ENCODE peak calls at places on chromosomes 5 and 9, in five cellular contexts. One of them, this sample, is unnamed.

GRCh38 chr9:21974542-21975409 is 19.4 kb downstream of the CDKN2A start:
- DNase-seq in RWPE1: peak
- DNase-seq in H9: peak
- DNase-seq in SK-N-SH: peak
- DNase-seq in fibroblast of mammary gland: peak
- DNase-seq in this sample: peak

GRCh38 chr5:91365498-91365897 is 17.6 kb downstream of the ARRDC3 start:
- DNase-seq in RWPE1: no peak
- DNase-seq in H9: no peak
- DNase-seq in SK-N-SH: no peak
- DNase-seq in fibroblast of mammary gland: no peak
- DNase-seq in this sample: no peak

GRCh38 chr5:160083012-160083436 is 36.2 kb downstream of the PWWP2A start:
- DNase-seq in RWPE1: peak
- DNase-seq in H9: no peak
- DNase-seq in SK-N-SH: no peak
- DNase-seq in fibroblast of mammary gland: peak
- DNase-seq in this sample: no peak

GRCh38 chr5:6125781-6126180 is 252.6 kb downstream of the MED10 start:
- DNase-seq in RWPE1: no peak
- DNase-seq in H9: no peak
- DNase-seq in SK-N-SH: no peak
- DNase-seq in fibroblast of mammary gland: no peak
- DNase-seq in this sample: no peak

GRCh38 chr5:95728494-95729114 is 2.5 kb upstream of the RHOBTB3 start:
- DNase-seq in RWPE1: no peak
- DNase-seq in H9: no peak
- DNase-seq in SK-N-SH: no peak
- DNase-seq in fibroblast of mammary gland: no peak
- DNase-seq in this sample: no peak

GRCh38 chr5:169142264-169142970 is 158.5 kb downstream of the SLIT3 start:
- DNase-seq in RWPE1: no peak
- DNase-seq in H9: no peak
- DNase-seq in SK-N-SH: peak
- DNase-seq in fibroblast of mammary gland: no peak
- DNase-seq in this sample: no peak

GRCh38 chr5:4855889-4856288 is 284.2 kb upstream of the ADAMTS16 start:
- DNase-seq in RWPE1: no peak
- DNase-seq in H9: no peak
- DNase-seq in SK-N-SH: no peak
- DNase-seq in fibroblast of mammary gland: no peak
- DNase-seq in this sample: no peak

GRCh38 chr5:55324815-55325418 is 17.1 kb downstream of the MTREX start:
- DNase-seq in RWPE1: peak
- DNase-seq in H9: no peak
- DNase-seq in SK-N-SH: peak
- DNase-seq in fibroblast of mammary gland: peak
- DNase-seq in this sample: peak

GRCh38 chr5:149130932-149131273 is 10.4 kb upstream of the ABLIM3 start:
- DNase-seq in RWPE1: no peak
- DNase-seq in H9: no peak
- DNase-seq in SK-N-SH: no peak
- DNase-seq in fibroblast of mammary gland: no peak
- DNase-seq in this sample: no peak

GRCh38 chr5:35741126-35741711 is 115.5 kb upstream of the IL7R start:
- DNase-seq in RWPE1: no peak
- DNase-seq in H9: no peak
- DNase-seq in SK-N-SH: no peak
- DNase-seq in fibroblast of mammary gland: peak
- DNase-seq in this sample: no peak

GRCh38 chr5:154447074-154447725 is 1.4 kb downstream of the SAP30L start:
- DNase-seq in RWPE1: no peak
- DNase-seq in H9: no peak
- DNase-seq in SK-N-SH: no peak
- DNase-seq in fibroblast of mammary gland: no peak
- DNase-seq in this sample: no peak

GRCh38 chr9:80061940-80062339 is 490.2 kb downstream of the TLE4 start:
- DNase-seq in RWPE1: no peak
- DNase-seq in H9: no peak
- DNase-seq in SK-N-SH: no peak
- DNase-seq in fibroblast of mammary gland: peak
- DNase-seq in this sample: no peak

GRCh38 chr5:53350991-53351770 is 129.2 kb upstream of the FST start:
- DNase-seq in RWPE1: no peak
- DNase-seq in H9: no peak
- DNase-seq in SK-N-SH: no peak
- DNase-seq in fibroblast of mammary gland: no peak
- DNase-seq in this sample: no peak

GRCh38 chr9:93684806-93685553 is 108.6 kb downstream of the PHF2 start:
- DNase-seq in RWPE1: peak
- DNase-seq in H9: peak
- DNase-seq in SK-N-SH: no peak
- DNase-seq in fibroblast of mammary gland: no peak
- DNase-seq in this sample: no peak

GRCh38 chr5:150582281-150582791 is 58.1 kb upstream of the SYNPO start:
- DNase-seq in RWPE1: no peak
- DNase-seq in H9: no peak
- DNase-seq in SK-N-SH: peak
- DNase-seq in fibroblast of mammary gland: peak
- DNase-seq in this sample: no peak

GRCh38 chr5:158317507-158317906 is 458.6 kb upstream of the CLINT1 start:
- DNase-seq in RWPE1: no peak
- DNase-seq in H9: no peak
- DNase-seq in SK-N-SH: no peak
- DNase-seq in fibroblast of mammary gland: no peak
- DNase-seq in this sample: no peak

GRCh38 chr9:136180586-136180985 is 24.3 kb downstream of the LHX3 start:
- DNase-seq in RWPE1: no peak
- DNase-seq in H9: no peak
- DNase-seq in SK-N-SH: no peak
- DNase-seq in fibroblast of mammary gland: no peak
- DNase-seq in this sample: no peak

GRCh38 chr5:68415177-68416085 is 199.9 kb downstream of the PIK3R1 start:
- DNase-seq in RWPE1: no peak
- DNase-seq in H9: no peak
- DNase-seq in SK-N-SH: no peak
- DNase-seq in fibroblast of mammary gland: no peak
- DNase-seq in this sample: no peak

GRCh38 chr5:57468481-57469165 is 14.0 kb downstream of the ACTBL2 start:
- DNase-seq in RWPE1: peak
- DNase-seq in H9: no peak
- DNase-seq in SK-N-SH: no peak
- DNase-seq in fibroblast of mammary gland: peak
- DNase-seq in this sample: no peak

GRCh38 chr9:35907732-35908483 is 1.4 kb upstream of the SPAAR start:
- DNase-seq in RWPE1: peak
- DNase-seq in H9: peak
- DNase-seq in SK-N-SH: peak
- DNase-seq in fibroblast of mammary gland: peak
- DNase-seq in this sample: peak

GRCh38 chr5:103119067-103119764 is 722 bp downstream of the GIN1 start:
- DNase-seq in RWPE1: no peak
- DNase-seq in H9: no peak
- DNase-seq in SK-N-SH: peak
- DNase-seq in fibroblast of mammary gland: peak
- DNase-seq in this sample: no peak

GRCh38 chr9:38061326-38061947 is 7.6 kb downstream of the SHB start:
- DNase-seq in RWPE1: no peak
- DNase-seq in H9: no peak
- DNase-seq in SK-N-SH: no peak
- DNase-seq in fibroblast of mammary gland: no peak
- DNase-seq in this sample: peak

GRCh38 chr5:80781356-80781755 is 126.6 kb upstream of the DHFR start:
- DNase-seq in RWPE1: no peak
- DNase-seq in H9: no peak
- DNase-seq in SK-N-SH: no peak
- DNase-seq in fibroblast of mammary gland: peak
- DNase-seq in this sample: no peak

GRCh38 chr9:7028591-7028990 is 270.8 kb downstream of the KDM4C start:
- DNase-seq in RWPE1: no peak
- DNase-seq in H9: no peak
- DNase-seq in SK-N-SH: no peak
- DNase-seq in fibroblast of mammary gland: peak
- DNase-seq in this sample: no peak

GRCh38 chr5:129046151-129046550 is 48.4 kb upstream of the ISOC1 start:
- DNase-seq in RWPE1: no peak
- DNase-seq in H9: no peak
- DNase-seq in SK-N-SH: no peak
- DNase-seq in fibroblast of mammary gland: peak
- DNase-seq in this sample: no peak

GRCh38 chr5:31733365-31733764 is 94.4 kb downstream of the PDZD2 start:
- DNase-seq in RWPE1: no peak
- DNase-seq in H9: no peak
- DNase-seq in SK-N-SH: no peak
- DNase-seq in fibroblast of mammary gland: no peak
- DNase-seq in this sample: no peak

GRCh38 chr5:163861670-163862069 is 356.3 kb downstream of the MAT2B start:
- DNase-seq in RWPE1: no peak
- DNase-seq in H9: no peak
- DNase-seq in SK-N-SH: no peak
- DNase-seq in fibroblast of mammary gland: peak
- DNase-seq in this sample: no peak

GRCh38 chr9:33719581-33720374 is 75.6 kb upstream of the PRSS3 start:
- DNase-seq in RWPE1: peak
- DNase-seq in H9: peak
- DNase-seq in SK-N-SH: peak
- DNase-seq in fibroblast of mammary gland: peak
- DNase-seq in this sample: peak

GRCh38 chr9:79817469-79818004 is 245.8 kb downstream of the TLE4 start:
- DNase-seq in RWPE1: no peak
- DNase-seq in H9: no peak
- DNase-seq in SK-N-SH: no peak
- DNase-seq in fibroblast of mammary gland: peak
- DNase-seq in this sample: peak

GRCh38 chr5:75335952-75336624 is 932 bp upstream of the HMGCR start:
- DNase-seq in RWPE1: peak
- DNase-seq in H9: no peak
- DNase-seq in SK-N-SH: peak
- DNase-seq in fibroblast of mammary gland: peak
- DNase-seq in this sample: peak

GRCh38 chr9:100492952-100493351 is 20.0 kb downstream of the TMEFF1 start:
- DNase-seq in RWPE1: no peak
- DNase-seq in H9: no peak
- DNase-seq in SK-N-SH: no peak
- DNase-seq in fibroblast of mammary gland: peak
- DNase-seq in this sample: no peak

GRCh38 chr5:167156446-167156845 is 1135.0 kb upstream of the WWC1 start:
- DNase-seq in RWPE1: no peak
- DNase-seq in H9: no peak
- DNase-seq in SK-N-SH: no peak
- DNase-seq in fibroblast of mammary gland: no peak
- DNase-seq in this sample: no peak

GRCh38 chr9:78130004-78130403 is 98.4 kb upstream of the GNAQ start:
- DNase-seq in RWPE1: no peak
- DNase-seq in H9: peak
- DNase-seq in SK-N-SH: peak
- DNase-seq in fibroblast of mammary gland: peak
- DNase-seq in this sample: no peak
- TF ChIP-seq CTCF in RWPE1: no peak
- TF ChIP-seq CTCF in H9: peak
- TF ChIP-seq CTCF in SK-N-SH: peak
- TF ChIP-seq CTCF in fibroblast of mammary gland: peak
- TF ChIP-seq CTCF in this sample: no peak

DNA sequence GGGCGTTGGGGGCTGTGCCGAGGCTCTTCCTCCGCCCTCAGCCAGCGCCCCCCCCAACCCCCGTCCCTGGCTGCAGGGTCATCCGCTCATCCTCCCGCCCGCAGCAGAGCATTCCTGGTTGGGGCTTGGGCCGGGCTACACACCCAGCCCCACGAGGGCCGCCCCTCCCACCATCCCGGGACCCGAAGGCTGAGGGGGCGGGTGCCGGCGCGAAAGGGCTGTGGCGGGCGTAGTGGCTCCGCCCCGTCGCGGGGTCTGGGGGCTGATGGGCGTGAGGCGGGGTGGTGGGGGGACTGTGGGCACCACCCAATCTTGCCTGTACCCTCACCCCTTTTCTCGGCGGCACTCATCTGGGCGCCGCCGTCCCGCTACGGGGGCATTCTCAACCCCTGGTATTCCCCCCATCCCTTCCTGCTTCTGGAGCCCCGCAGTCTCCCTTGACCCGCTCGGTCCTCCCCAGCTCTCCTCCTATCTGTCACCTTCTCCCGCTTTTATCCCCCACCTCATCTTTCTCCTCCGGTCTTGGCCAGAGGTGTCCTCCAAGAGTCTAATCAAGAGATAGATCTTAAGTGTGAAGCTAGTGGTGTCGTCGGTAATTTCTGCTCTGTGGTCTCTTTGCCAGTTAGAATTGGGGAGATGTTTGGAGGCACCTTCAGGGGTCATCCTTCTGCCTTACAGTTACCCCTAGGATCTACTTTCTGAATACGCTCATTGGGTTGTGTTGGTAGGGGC is 1.6 kb downstream of the FER start:
- DNase-seq in RWPE1: peak
- DNase-seq in H9: no peak
- DNase-seq in SK-N-SH: peak
- DNase-seq in fibroblast of mammary gland: peak
- DNase-seq in this sample: peak
- TF ChIP-seq CTCF in RWPE1: no peak
- TF ChIP-seq CTCF in H9: no peak
- TF ChIP-seq CTCF in SK-N-SH: no peak
- TF ChIP-seq CTCF in fibroblast of mammary gland: no peak
- TF ChIP-seq CTCF in this sample: no peak

DNA sequence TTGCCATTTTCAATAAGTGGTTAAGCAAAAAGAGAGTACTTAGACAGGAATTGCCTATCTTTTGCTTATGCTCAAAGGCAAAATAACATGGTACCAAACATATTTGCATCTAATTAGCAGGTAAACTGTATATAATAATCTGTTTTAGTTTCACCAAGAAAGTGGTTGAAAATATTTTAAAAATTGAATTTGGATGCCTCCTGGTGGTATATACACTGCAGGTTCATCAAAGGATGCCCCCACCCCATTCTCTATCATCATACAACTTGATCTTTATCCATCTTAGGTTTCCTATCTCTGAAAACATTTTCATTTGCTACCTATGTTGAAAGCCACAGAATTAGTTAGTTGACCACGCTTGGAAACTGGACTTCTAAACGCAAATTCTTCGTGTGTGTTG is 47.0 kb upstream of the MROH2B start:
- DNase-seq in RWPE1: no peak
- DNase-seq in H9: no peak
- DNase-seq in SK-N-SH: no peak
- DNase-seq in fibroblast of mammary gland: no peak
- DNase-seq in this sample: no peak
- TF ChIP-seq CTCF in RWPE1: no peak
- TF ChIP-seq CTCF in H9: peak
- TF ChIP-seq CTCF in SK-N-SH: no peak
- TF ChIP-seq CTCF in fibroblast of mammary gland: peak
- TF ChIP-seq CTCF in this sample: no peak

DNA sequence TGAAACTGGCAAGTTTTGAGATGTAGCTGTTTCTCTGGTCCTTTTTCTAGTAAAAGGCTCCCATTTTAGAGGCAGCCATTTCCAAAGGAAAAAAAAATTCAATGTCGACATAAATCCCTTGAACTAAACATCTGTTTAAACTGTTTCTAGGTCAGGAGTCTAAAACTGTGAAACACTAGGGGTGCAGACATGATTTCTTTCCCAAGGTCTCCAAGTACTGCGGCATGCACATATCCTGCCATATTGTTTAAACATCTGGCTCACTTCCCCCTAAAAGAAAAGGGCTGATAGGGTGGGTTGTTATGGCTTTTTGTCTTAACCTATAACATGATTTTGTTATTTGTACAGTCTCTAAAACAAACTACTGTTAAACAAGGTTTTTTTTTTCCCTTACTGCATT is 51.1 kb downstream of the NFIB start:
- DNase-seq in RWPE1: no peak
- DNase-seq in H9: no peak
- DNase-seq in SK-N-SH: no peak
- DNase-seq in fibroblast of mammary gland: no peak
- DNase-seq in this sample: no peak
- TF ChIP-seq CTCF in RWPE1: no peak
- TF ChIP-seq CTCF in H9: no peak
- TF ChIP-seq CTCF in SK-N-SH: no peak
- TF ChIP-seq CTCF in fibroblast of mammary gland: no peak
- TF ChIP-seq CTCF in this sample: no peak